ENCODE peak calls at places on chromosome 7, in nine cellular contexts. One of them, this sample, is unnamed.

GRCh38 chr7:157932498-157933218 is 595.9 kb downstream of the DNAJB6 start:
- DNase-seq in adrenal gland: no peak
- DNase-seq in suprapubic skin: no peak
- DNase-seq in GM23338: no peak
- DNase-seq in brain microvascular endothelial cell: peak; percentile 1
- DNase-seq in Peyer's patch: no peak
- DNase-seq in A549: no peak
- DNase-seq in bronchial epithelial cell: no peak
- DNase-seq in NB4: peak; percentile 47
- DNase-seq in this sample: no peak

GRCh38 chr7:27605689-27606269 is 56.9 kb downstream of the HIBADH start:
- DNase-seq in adrenal gland: no peak
- DNase-seq in suprapubic skin: no peak
- DNase-seq in GM23338: peak; percentile 43
- DNase-seq in brain microvascular endothelial cell: peak; percentile 41
- DNase-seq in Peyer's patch: no peak
- DNase-seq in A549: peak; percentile 22
- DNase-seq in bronchial epithelial cell: peak; percentile 40
- DNase-seq in NB4: peak; percentile 56
- DNase-seq in this sample: peak; percentile 26

GRCh38 chr7:84092207-84092606 is 102.4 kb downstream of the SEMA3A start:
- DNase-seq in adrenal gland: no peak
- DNase-seq in suprapubic skin: no peak
- DNase-seq in GM23338: no peak
- DNase-seq in brain microvascular endothelial cell: no peak
- DNase-seq in Peyer's patch: no peak
- DNase-seq in A549: no peak
- DNase-seq in bronchial epithelial cell: peak; percentile 55
- DNase-seq in NB4: peak; percentile 42
- DNase-seq in this sample: no peak

GRCh38 chr7:33982425-33982786 is 77.1 kb downstream of the BMPER start:
- DNase-seq in adrenal gland: no peak
- DNase-seq in suprapubic skin: no peak
- DNase-seq in GM23338: peak; percentile 68
- DNase-seq in brain microvascular endothelial cell: peak; percentile 78
- DNase-seq in Peyer's patch: no peak
- DNase-seq in A549: no peak
- DNase-seq in bronchial epithelial cell: peak; percentile 52
- DNase-seq in NB4: peak; percentile 18
- DNase-seq in this sample: no peak

GRCh38 chr7:101315336-101315735 is 6.3 kb downstream of the IFT22 start:
- DNase-seq in adrenal gland: no peak
- DNase-seq in suprapubic skin: no peak
- DNase-seq in GM23338: peak; percentile 86
- DNase-seq in brain microvascular endothelial cell: peak; percentile 29
- DNase-seq in Peyer's patch: no peak
- DNase-seq in A549: peak; percentile 59
- DNase-seq in bronchial epithelial cell: peak; percentile 42
- DNase-seq in NB4: peak; percentile 87
- DNase-seq in this sample: no peak

GRCh38 chr7:105829681-105830322 is 46.6 kb downstream of the ATXN7L1 start:
- DNase-seq in adrenal gland: no peak
- DNase-seq in suprapubic skin: no peak
- DNase-seq in GM23338: no peak
- DNase-seq in brain microvascular endothelial cell: no peak
- DNase-seq in Peyer's patch: no peak
- DNase-seq in A549: no peak
- DNase-seq in bronchial epithelial cell: no peak
- DNase-seq in NB4: no peak
- DNase-seq in this sample: no peak

GRCh38 chr7:102892631-102893278 is 20.0 kb upstream of the LRRC17 start:
- DNase-seq in adrenal gland: no peak
- DNase-seq in suprapubic skin: no peak
- DNase-seq in GM23338: no peak
- DNase-seq in brain microvascular endothelial cell: no peak
- DNase-seq in Peyer's patch: no peak
- DNase-seq in A549: no peak
- DNase-seq in bronchial epithelial cell: peak; percentile 62
- DNase-seq in NB4: peak; percentile 87
- DNase-seq in this sample: no peak

GRCh38 chr7:40923631-40924030 is 779.3 kb downstream of the INHBA start:
- DNase-seq in adrenal gland: no peak
- DNase-seq in suprapubic skin: no peak
- DNase-seq in GM23338: no peak
- DNase-seq in brain microvascular endothelial cell: no peak
- DNase-seq in Peyer's patch: no peak
- DNase-seq in A549: no peak
- DNase-seq in bronchial epithelial cell: no peak
- DNase-seq in NB4: no peak
- DNase-seq in this sample: no peak

GRCh38 chr7:93944673-93945072 is 23.1 kb downstream of the GNG11 start:
- DNase-seq in adrenal gland: no peak
- DNase-seq in suprapubic skin: no peak
- DNase-seq in GM23338: no peak
- DNase-seq in brain microvascular endothelial cell: no peak
- DNase-seq in Peyer's patch: no peak
- DNase-seq in A549: no peak
- DNase-seq in bronchial epithelial cell: no peak
- DNase-seq in NB4: no peak
- DNase-seq in this sample: no peak

GRCh38 chr7:39510738-39511372 is 55.3 kb upstream of the YAE1 start:
- DNase-seq in adrenal gland: no peak
- DNase-seq in suprapubic skin: no peak
- DNase-seq in GM23338: no peak
- DNase-seq in brain microvascular endothelial cell: peak; percentile 51
- DNase-seq in Peyer's patch: no peak
- DNase-seq in A549: no peak
- DNase-seq in bronchial epithelial cell: peak; percentile 62
- DNase-seq in NB4: peak; percentile 28
- DNase-seq in this sample: no peak

GRCh38 chr7:19284136-19284535 is 138.9 kb upstream of the FERD3L start:
- DNase-seq in adrenal gland: no peak
- DNase-seq in suprapubic skin: no peak
- DNase-seq in GM23338: no peak
- DNase-seq in brain microvascular endothelial cell: no peak
- DNase-seq in Peyer's patch: no peak
- DNase-seq in A549: no peak
- DNase-seq in bronchial epithelial cell: no peak
- DNase-seq in NB4: no peak
- DNase-seq in this sample: no peak

GRCh38 chr7:5431485-5432118 is 8.0 kb upstream of the TNRC18 start:
- DNase-seq in adrenal gland: no peak
- DNase-seq in suprapubic skin: no peak
- DNase-seq in GM23338: no peak
- DNase-seq in brain microvascular endothelial cell: no peak
- DNase-seq in Peyer's patch: no peak
- DNase-seq in A549: no peak
- DNase-seq in bronchial epithelial cell: no peak
- DNase-seq in NB4: no peak
- DNase-seq in this sample: no peak

GRCh38 chr7:156638443-156639077 is 2.0 kb upstream of the RNF32 start:
- DNase-seq in adrenal gland: no peak
- DNase-seq in suprapubic skin: no peak
- DNase-seq in GM23338: no peak
- DNase-seq in brain microvascular endothelial cell: no peak
- DNase-seq in Peyer's patch: no peak
- DNase-seq in A549: no peak
- DNase-seq in bronchial epithelial cell: no peak
- DNase-seq in NB4: peak; percentile 38
- DNase-seq in this sample: no peak

GRCh38 chr7:99079104-99079503 is 64.8 kb downstream of the SMURF1 start:
- DNase-seq in adrenal gland: no peak
- DNase-seq in suprapubic skin: no peak
- DNase-seq in GM23338: no peak
- DNase-seq in brain microvascular endothelial cell: no peak
- DNase-seq in Peyer's patch: no peak
- DNase-seq in A549: no peak
- DNase-seq in bronchial epithelial cell: no peak
- DNase-seq in NB4: no peak
- DNase-seq in this sample: no peak

GRCh38 chr7:99080679-99081078 is 63.2 kb downstream of the SMURF1 start:
- DNase-seq in adrenal gland: no peak
- DNase-seq in suprapubic skin: no peak
- DNase-seq in GM23338: no peak
- DNase-seq in brain microvascular endothelial cell: no peak
- DNase-seq in Peyer's patch: no peak
- DNase-seq in A549: no peak
- DNase-seq in bronchial epithelial cell: no peak
- DNase-seq in NB4: no peak
- DNase-seq in this sample: no peak

GRCh38 chr7:99083068-99083651 is 60.7 kb downstream of the SMURF1 start:
- DNase-seq in adrenal gland: no peak
- DNase-seq in suprapubic skin: no peak
- DNase-seq in GM23338: no peak
- DNase-seq in brain microvascular endothelial cell: no peak
- DNase-seq in Peyer's patch: no peak
- DNase-seq in A549: no peak
- DNase-seq in bronchial epithelial cell: no peak
- DNase-seq in NB4: peak; percentile 88
- DNase-seq in this sample: no peak

GRCh38 chr7:99083733-99084132 is 60.2 kb downstream of the SMURF1 start:
- DNase-seq in adrenal gland: no peak
- DNase-seq in suprapubic skin: no peak
- DNase-seq in GM23338: no peak
- DNase-seq in brain microvascular endothelial cell: no peak
- DNase-seq in Peyer's patch: no peak
- DNase-seq in A549: no peak
- DNase-seq in bronchial epithelial cell: no peak
- DNase-seq in NB4: peak; percentile 31
- DNase-seq in this sample: no peak

GRCh38 chr7:99081209-99081608 is 62.7 kb downstream of the SMURF1 start:
- DNase-seq in adrenal gland: no peak
- DNase-seq in suprapubic skin: no peak
- DNase-seq in GM23338: no peak
- DNase-seq in brain microvascular endothelial cell: no peak
- DNase-seq in Peyer's patch: no peak
- DNase-seq in A549: no peak
- DNase-seq in bronchial epithelial cell: no peak
- DNase-seq in NB4: no peak
- DNase-seq in this sample: no peak
- TF ChIP-seq CTCF in adrenal gland: no peak
- TF ChIP-seq CTCF in suprapubic skin: no peak
- TF ChIP-seq CTCF in GM23338: no peak
- TF ChIP-seq CTCF in brain microvascular endothelial cell: no peak
- TF ChIP-seq CTCF in Peyer's patch: no peak
- TF ChIP-seq CTCF in A549: no peak
- TF ChIP-seq CTCF in bronchial epithelial cell: no peak
- TF ChIP-seq CTCF in NB4: no peak
- TF ChIP-seq CTCF in this sample: no peak

DNA sequence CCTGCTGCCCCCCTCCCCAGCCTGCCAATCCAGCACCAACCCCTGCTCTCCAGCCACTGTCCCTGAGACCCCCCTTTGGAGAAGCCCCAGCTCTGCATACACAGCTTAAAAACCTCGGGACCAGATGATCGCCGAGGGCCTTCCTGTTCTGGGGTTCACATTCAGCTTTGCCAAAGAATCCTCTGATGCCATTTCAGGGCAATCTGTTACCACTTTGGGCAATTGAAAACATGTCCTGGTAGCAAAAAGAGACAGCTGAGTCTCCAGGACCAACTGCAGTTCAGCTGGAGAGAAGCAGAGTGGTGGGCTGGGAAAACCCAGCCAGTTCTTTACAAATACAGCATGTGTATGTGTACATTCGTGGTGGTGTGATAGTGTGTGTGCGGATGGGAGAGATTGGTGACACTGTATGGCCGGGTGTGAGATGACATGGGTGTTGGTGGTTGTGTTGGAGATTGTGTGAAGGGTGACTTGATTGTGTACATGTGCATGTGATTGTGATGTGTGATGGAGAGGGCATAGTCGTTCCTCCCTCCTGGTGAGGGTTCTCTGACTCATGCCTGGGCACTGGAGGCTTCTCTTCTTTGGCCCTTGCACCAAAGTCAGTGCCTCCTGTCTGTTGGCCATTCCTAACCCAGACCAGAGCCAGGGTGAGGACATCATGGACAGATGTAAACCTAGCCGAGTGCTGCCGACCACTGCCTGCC is 48.5 kb upstream of the AQP1 start:
- DNase-seq in adrenal gland: no peak
- DNase-seq in suprapubic skin: no peak
- DNase-seq in GM23338: no peak
- DNase-seq in brain microvascular endothelial cell: no peak
- DNase-seq in Peyer's patch: no peak
- DNase-seq in A549: no peak
- DNase-seq in bronchial epithelial cell: no peak
- DNase-seq in NB4: no peak
- DNase-seq in this sample: no peak
- H3K4me3 ChIP-seq in adrenal gland: no peak overlapping the region
- H3K4me3 ChIP-seq in suprapubic skin: no peak overlapping the region
- H3K4me3 ChIP-seq in GM23338: no peak overlapping the region
- H3K4me3 ChIP-seq in brain microvascular endothelial cell: no peak overlapping the region
- H3K4me3 ChIP-seq in Peyer's patch: no peak overlapping the region
- H3K4me3 ChIP-seq in A549: no peak overlapping the region
- H3K4me3 ChIP-seq in bronchial epithelial cell: no peak overlapping the region
- H3K4me3 ChIP-seq in NB4: no peak overlapping the region
- H3K4me3 ChIP-seq in this sample: no peak overlapping the region

DNA sequence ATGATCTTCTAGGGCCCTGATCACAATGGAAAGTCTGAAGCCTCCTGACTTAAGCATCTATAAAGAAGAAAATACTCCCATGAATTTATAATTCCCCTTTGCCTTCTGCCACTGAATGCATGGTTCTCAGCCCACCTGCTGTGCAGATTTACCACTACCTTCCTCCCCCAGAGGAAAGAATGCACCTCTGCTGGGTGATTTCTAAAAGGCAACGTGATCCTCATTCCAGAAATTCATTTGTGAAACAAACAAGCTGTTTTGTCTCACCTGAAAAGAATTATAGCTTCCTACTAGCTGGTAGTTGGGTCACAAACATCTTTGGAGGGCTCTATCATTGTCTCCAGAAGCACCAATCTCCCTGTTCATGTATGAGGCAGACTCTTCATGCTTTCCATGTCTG is 320.2 kb downstream of the CDC14C start:
- DNase-seq in adrenal gland: no peak
- DNase-seq in suprapubic skin: no peak
- DNase-seq in GM23338: peak; percentile 87
- DNase-seq in brain microvascular endothelial cell: no peak
- DNase-seq in Peyer's patch: no peak
- DNase-seq in A549: no peak
- DNase-seq in bronchial epithelial cell: no peak
- DNase-seq in NB4: no peak
- DNase-seq in this sample: no peak
- TF ChIP-seq CTCF in adrenal gland: no peak
- TF ChIP-seq CTCF in suprapubic skin: no peak
- TF ChIP-seq CTCF in GM23338: no peak
- TF ChIP-seq CTCF in brain microvascular endothelial cell: no peak
- TF ChIP-seq CTCF in Peyer's patch: no peak
- TF ChIP-seq CTCF in A549: no peak
- TF ChIP-seq CTCF in bronchial epithelial cell: no peak
- TF ChIP-seq CTCF in NB4: no peak
- TF ChIP-seq CTCF in this sample: no peak

DNA sequence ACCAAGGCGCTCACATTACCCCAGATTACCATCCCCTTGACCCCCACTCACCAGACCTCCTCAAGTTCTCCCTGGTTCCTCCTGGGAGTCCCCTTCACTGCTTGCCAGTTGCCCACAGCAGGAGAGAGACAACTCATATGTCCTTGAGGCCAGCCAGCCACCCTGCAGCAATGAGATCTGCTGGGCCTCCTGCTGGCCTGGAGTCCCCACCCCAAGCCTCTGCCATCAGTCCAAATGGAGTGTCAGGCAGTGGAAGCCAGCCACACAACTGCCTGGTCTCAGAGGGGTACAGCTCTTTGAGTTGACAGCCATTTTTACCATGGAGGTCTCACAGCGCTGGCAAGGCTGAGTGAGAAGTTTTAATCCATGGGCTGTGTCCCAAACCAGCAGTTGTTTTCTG is 53.0 kb upstream of the EXOC4 start:
- DNase-seq in adrenal gland: no peak
- DNase-seq in suprapubic skin: no peak
- DNase-seq in GM23338: no peak
- DNase-seq in brain microvascular endothelial cell: no peak
- DNase-seq in Peyer's patch: no peak
- DNase-seq in A549: no peak
- DNase-seq in bronchial epithelial cell: no peak
- DNase-seq in NB4: no peak
- DNase-seq in this sample: no peak
- H3K4me3 ChIP-seq in adrenal gland: no peak overlapping the region
- H3K4me3 ChIP-seq in suprapubic skin: no peak overlapping the region
- H3K4me3 ChIP-seq in GM23338: no peak overlapping the region
- H3K4me3 ChIP-seq in brain microvascular endothelial cell: no peak overlapping the region
- H3K4me3 ChIP-seq in Peyer's patch: no peak overlapping the region
- H3K4me3 ChIP-seq in A549: no peak overlapping the region
- H3K4me3 ChIP-seq in bronchial epithelial cell: no peak overlapping the region
- H3K4me3 ChIP-seq in NB4: no peak overlapping the region
- H3K4me3 ChIP-seq in this sample: no peak overlapping the region

This sample was measured in epithelial cell of proximal tubule.